ENCODE peak calls at places on chromosomes 16 and 17, in four cellular contexts. One of them, this sample, is unnamed.

GRCh38 chr17:30323895-30324319 is 9.9 kb downstream of the TMIGD1 start:
- DNase-seq in ACHN: peak
- DNase-seq in fibroblast of the aortic adventitia: peak
- DNase-seq in stimulated activated CD8-positive, alpha-beta memory T cell treated with anti-CD3 and anti-CD28 coated beads, Interleukin-15, amount 100 ng/mL, for 48 hours: no peak
- DNase-seq in this sample: peak

GRCh38 chr17:31917065-31917529 is 15.6 kb upstream of the UTP6 start:
- DNase-seq in fibroblast of the aortic adventitia: no peak
- DNase-seq in ACHN: no peak
- DNase-seq in stimulated activated CD8-positive, alpha-beta memory T cell treated with anti-CD3 and anti-CD28 coated beads, Interleukin-15, amount 100 ng/mL, for 48 hours: no peak
- DNase-seq in this sample: no peak

GRCh38 chr17:77470800-77471733 is 330.3 kb downstream of the SEC14L1 start:
- DNase-seq in fibroblast of the aortic adventitia: peak
- DNase-seq in ACHN: peak
- DNase-seq in stimulated activated CD8-positive, alpha-beta memory T cell treated with anti-CD3 and anti-CD28 coated beads, Interleukin-15, amount 100 ng/mL, for 48 hours: no peak
- DNase-seq in this sample: peak

GRCh38 chr16:18789850-18790706 is at the start of gene RPS15A:
- DNase-seq in fibroblast of the aortic adventitia: peak
- DNase-seq in stimulated activated CD8-positive, alpha-beta memory T cell treated with anti-CD3 and anti-CD28 coated beads, Interleukin-15, amount 100 ng/mL, for 48 hours: peak
- DNase-seq in ACHN: peak
- DNase-seq in this sample: peak

GRCh38 chr17:58539703-58540102 is 25.3 kb upstream of the MTMR4 start:
- DNase-seq in ACHN: no peak
- DNase-seq in fibroblast of the aortic adventitia: no peak
- DNase-seq in stimulated activated CD8-positive, alpha-beta memory T cell treated with anti-CD3 and anti-CD28 coated beads, Interleukin-15, amount 100 ng/mL, for 48 hours: no peak
- DNase-seq in this sample: no peak

GRCh38 chr17:49819118-49819517 is 28.8 kb downstream of the TAC4 start:
- DNase-seq in ACHN: no peak
- DNase-seq in stimulated activated CD8-positive, alpha-beta memory T cell treated with anti-CD3 and anti-CD28 coated beads, Interleukin-15, amount 100 ng/mL, for 48 hours: no peak
- DNase-seq in fibroblast of the aortic adventitia: no peak
- DNase-seq in this sample: no peak

GRCh38 chr16:84838383-84838948 is 18.7 kb downstream of the CRISPLD2 start:
- DNase-seq in stimulated activated CD8-positive, alpha-beta memory T cell treated with anti-CD3 and anti-CD28 coated beads, Interleukin-15, amount 100 ng/mL, for 48 hours: no peak
- DNase-seq in fibroblast of the aortic adventitia: no peak
- DNase-seq in ACHN: no peak
- DNase-seq in this sample: peak

GRCh38 chr16:48330133-48330846 is 54.9 kb downstream of the SIAH1 start:
- DNase-seq in ACHN: no peak
- DNase-seq in stimulated activated CD8-positive, alpha-beta memory T cell treated with anti-CD3 and anti-CD28 coated beads, Interleukin-15, amount 100 ng/mL, for 48 hours: no peak
- DNase-seq in fibroblast of the aortic adventitia: peak
- DNase-seq in this sample: no peak

GRCh38 chr16:67392301-67393059 is 818 bp downstream of the TPPP3 start:
- DNase-seq in ACHN: no peak
- DNase-seq in stimulated activated CD8-positive, alpha-beta memory T cell treated with anti-CD3 and anti-CD28 coated beads, Interleukin-15, amount 100 ng/mL, for 48 hours: no peak
- DNase-seq in fibroblast of the aortic adventitia: no peak
- DNase-seq in this sample: no peak

GRCh38 chr16:31177136-31177535 is 2.8 kb upstream of the FUS start:
- DNase-seq in fibroblast of the aortic adventitia: no peak
- DNase-seq in ACHN: peak
- DNase-seq in stimulated activated CD8-positive, alpha-beta memory T cell treated with anti-CD3 and anti-CD28 coated beads, Interleukin-15, amount 100 ng/mL, for 48 hours: no peak
- DNase-seq in this sample: no peak

GRCh38 chr16:65833171-65833871 is 533.2 kb upstream of the CDH5 start:
- DNase-seq in stimulated activated CD8-positive, alpha-beta memory T cell treated with anti-CD3 and anti-CD28 coated beads, Interleukin-15, amount 100 ng/mL, for 48 hours: no peak
- DNase-seq in fibroblast of the aortic adventitia: peak
- DNase-seq in ACHN: no peak
- DNase-seq in this sample: peak

GRCh38 chr17:83055911-83056582 is 23.4 kb upstream of the METRNL start:
- DNase-seq in fibroblast of the aortic adventitia: peak
- DNase-seq in ACHN: peak
- DNase-seq in stimulated activated CD8-positive, alpha-beta memory T cell treated with anti-CD3 and anti-CD28 coated beads, Interleukin-15, amount 100 ng/mL, for 48 hours: no peak
- DNase-seq in this sample: peak

GRCh38 chr17:53061446-53061845 is 761.3 kb upstream of the KIF2B start:
- DNase-seq in fibroblast of the aortic adventitia: no peak
- DNase-seq in stimulated activated CD8-positive, alpha-beta memory T cell treated with anti-CD3 and anti-CD28 coated beads, Interleukin-15, amount 100 ng/mL, for 48 hours: no peak
- DNase-seq in ACHN: no peak
- DNase-seq in this sample: no peak

GRCh38 chr16:1534021-1535020 is 855 bp downstream of the TMEM204 start:
- DNase-seq in stimulated activated CD8-positive, alpha-beta memory T cell treated with anti-CD3 and anti-CD28 coated beads, Interleukin-15, amount 100 ng/mL, for 48 hours: no peak
- DNase-seq in fibroblast of the aortic adventitia: peak
- DNase-seq in ACHN: no peak
- DNase-seq in this sample: peak

GRCh38 chr17:2776589-2777241 is 19.5 kb upstream of the RAP1GAP2 start:
- DNase-seq in ACHN: no peak
- DNase-seq in stimulated activated CD8-positive, alpha-beta memory T cell treated with anti-CD3 and anti-CD28 coated beads, Interleukin-15, amount 100 ng/mL, for 48 hours: no peak
- DNase-seq in fibroblast of the aortic adventitia: no peak
- DNase-seq in this sample: no peak

This sample was measured in fibroblast of villous mesenchyme.